ENCODE peak calls at places on chromosome 19, in seven cellular contexts. F is H1, H is HCT116, R is SK-N-SH, U is K562, A is HepG2, L is GM12878. I is an unnamed sample.

GRCh38 chr19:55836340-55836739 is at the start of gene NLRP4:
- DNase-seq in F (no peak), H (no peak), R (no peak), U (no peak), A (no peak), L (no peak), I (no peak)

GRCh38 chr19:46508206-46508605 is 12.5 kb upstream of the PNMA8B start:
- DNase-seq in F (no peak), H (no peak), R (no peak), U (no peak), A (no peak), L (no peak), I (no peak)

GRCh38 chr19:12224676-12225075 is 61.8 kb downstream of the ZNF136 start:
- DNase-seq in F (no peak), H (no peak), R (no peak), U (no peak), A (no peak), L (no peak), I (no peak)

GRCh38 chr19:45455707-45456499 is 11.9 kb upstream of the FOSB start:
- DNase-seq in F (peak; percentile 85), H (peak; percentile 95), R (peak; percentile 71), U (peak; percentile 84), A (peak; percentile 89), L (no peak), I (peak; percentile 64)

GRCh38 chr19:34018546-34018945 is 153.8 kb upstream of the LSM14A start:
- DNase-seq in F (no peak), H (no peak), R (no peak), U (no peak), A (no peak), L (no peak), I (no peak)

GRCh38 chr19:39645800-39646411 is 9.8 kb upstream of the LGALS16 start:
- DNase-seq in F (peak; percentile 63), H (no peak), R (no peak), U (peak; percentile 13), A (peak; percentile 17), L (no peak), I (no peak)

GRCh38 chr19:1026189-1027019 is at the start of gene CNN2:
- DNase-seq in F (peak; percentile 92), H (no peak), R (peak; percentile 87), U (peak; percentile 78), A (peak; percentile 64), L (no peak), I (peak; percentile 81)

GRCh38 chr19:40294560-40294959 is 9.4 kb upstream of the AKT2 start:
- DNase-seq in F (no peak), H (no peak), R (no peak), U (no peak), A (no peak), L (no peak), I (no peak)

GRCh38 chr19:15297416-15298224 is 34.7 kb downstream of the BRD4 start:
- DNase-seq in F (no peak), H (peak; percentile 59), R (no peak), U (no peak), A (peak; percentile 99), L (no peak), I (peak; percentile 58)

GRCh38 chr19:12015753-12016116 is 19.7 kb downstream of the ZNF433 start:
- DNase-seq in F (no peak), H (no peak), R (no peak), U (no peak), A (peak; percentile 88), L (no peak), I (no peak)

GRCh38 chr19:10762656-10763055 is 44.8 kb downstream of the DNM2 start:
- DNase-seq in F (no peak), H (no peak), R (no peak), U (no peak), A (no peak), L (no peak), I (no peak)

GRCh38 chr19:18756896-18757295 is 34.2 kb downstream of the COMP start:
- DNase-seq in F (no peak), H (no peak), R (peak; percentile 73), U (no peak), A (no peak), L (no peak), I (no peak)

GRCh38 chr19:45098521-45099464 is 5.8 kb downstream of the PPP1R37 start:
- DNase-seq in F (no peak), H (no peak), R (no peak), U (no peak), A (peak; percentile 40), L (no peak), I (no peak)

GRCh38 chr19:34366670-34367423 is 1.9 kb downstream of the GPI start:
- DNase-seq in F (no peak), H (no peak), R (no peak), U (peak; percentile 18), A (no peak), L (no peak), I (no peak)

GRCh38 chr19:38321646-38322323 is 2.1 kb downstream of the KCNK6 start:
- DNase-seq in F (no peak), H (no peak), R (no peak), U (no peak), A (no peak), L (no peak), I (no peak)

GRCh38 chr19:34220472-34221063 is 33.8 kb upstream of the GARRE1 start:
- DNase-seq in F (peak; percentile 73), H (peak; percentile 64), R (peak; percentile 67), U (peak; percentile 67), A (peak; percentile 67), L (no peak), I (peak; percentile 25)

GRCh38 chr19:47331931-47332547 is at the start of gene C5AR2:
- DNase-seq in F (no peak), H (no peak), R (no peak), U (no peak), A (no peak), L (no peak), I (peak; percentile 86)

GRCh38 chr19:16794456-16794855 is 34.7 kb upstream of the SIN3B start:
- DNase-seq in F (no peak), H (no peak), R (no peak), U (no peak), A (no peak), L (no peak), I (no peak)

GRCh38 chr19:535017-535835 is 3.7 kb downstream of the CDC34 start:
- DNase-seq in F (no peak), H (no peak), R (no peak), U (no peak), A (no peak), L (no peak), I (peak; percentile 39)

GRCh38 chr19:5109560-5109959 is 140.6 kb downstream of the KDM4B start:
- DNase-seq in F (no peak), H (no peak), R (no peak), U (no peak), A (no peak), L (no peak), I (no peak)

GRCh38 chr19:37990362-37990761 is 83.4 kb downstream of the SIPA1L3 start:
- DNase-seq in F (peak; percentile 61), H (no peak), R (no peak), U (no peak), A (no peak), L (no peak), I (no peak)

GRCh38 chr19:58001895-58002369 is 688 bp downstream of the ZNF606 start:
- DNase-seq in F (no peak), H (no peak), R (peak; percentile 33), U (no peak), A (peak; percentile 71), L (no peak), I (peak; percentile 12)
- TF ChIP-seq JUND in F (no peak), H (no peak), R (no peak), U (no peak), A (no peak), L (no peak), I (no peak)

GRCh38 chr19:8696993-8697392 is 1.6 kb downstream of the ACTL9 start:
- DNase-seq in F (no peak), H (no peak), R (no peak), U (no peak), A (no peak), L (no peak), I (no peak)

GRCh38 chr19:8699908-8700307 is 1.3 kb upstream of the ACTL9 start:
- DNase-seq in F (no peak), H (no peak), R (no peak), U (no peak), A (no peak), L (no peak), I (no peak)

GRCh38 chr19:8697671-8698432 is 743 bp downstream of the ACTL9 start:
- DNase-seq in F (peak; percentile 65), H (no peak), R (peak; percentile 61), U (peak; percentile 33), A (no peak), L (no peak), I (no peak)

GRCh38 chr19:8695911-8696310 is 2.7 kb downstream of the ACTL9 start:
- DNase-seq in F (no peak), H (no peak), R (no peak), U (no peak), A (no peak), L (no peak), I (no peak)

DNA sequence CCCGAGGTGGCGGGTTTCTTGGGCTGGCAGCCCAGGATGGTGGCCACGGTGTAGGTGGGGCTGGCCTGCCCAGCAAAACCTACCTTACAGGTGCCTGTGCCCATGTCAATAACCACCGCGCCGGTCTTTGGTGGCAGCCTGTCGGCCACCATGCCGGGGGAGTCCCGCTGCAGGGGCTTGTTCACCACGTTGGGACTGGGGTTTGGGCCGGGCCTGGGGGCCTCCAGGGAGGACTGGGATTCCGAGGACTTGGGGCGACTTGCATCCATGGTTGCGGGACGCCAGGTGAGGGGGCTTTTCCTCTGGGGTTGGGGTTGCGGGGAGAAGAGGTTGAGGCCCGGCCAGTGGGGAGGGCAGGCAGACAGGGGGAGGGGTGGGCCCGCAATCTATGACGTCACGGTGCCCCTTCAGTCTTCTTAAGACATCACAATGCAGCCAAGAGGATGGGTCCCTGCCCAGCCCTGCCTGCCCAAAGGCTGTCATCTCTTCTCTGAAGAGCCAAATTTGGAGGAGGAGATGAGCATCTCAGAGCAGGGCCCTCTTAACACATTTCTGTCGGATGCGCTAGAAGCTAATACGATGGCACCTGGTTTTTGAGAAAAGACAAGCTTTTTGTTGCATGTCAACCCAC is at the start of gene ACTL9:
- DNase-seq in F (no peak), H (no peak), R (no peak), U (no peak), A (no peak), L (no peak), I (no peak)
- TF ChIP-seq JUND in F (no peak), H (no peak), R (no peak), U (no peak), A (no peak), L (no peak), I (no peak)

DNA sequence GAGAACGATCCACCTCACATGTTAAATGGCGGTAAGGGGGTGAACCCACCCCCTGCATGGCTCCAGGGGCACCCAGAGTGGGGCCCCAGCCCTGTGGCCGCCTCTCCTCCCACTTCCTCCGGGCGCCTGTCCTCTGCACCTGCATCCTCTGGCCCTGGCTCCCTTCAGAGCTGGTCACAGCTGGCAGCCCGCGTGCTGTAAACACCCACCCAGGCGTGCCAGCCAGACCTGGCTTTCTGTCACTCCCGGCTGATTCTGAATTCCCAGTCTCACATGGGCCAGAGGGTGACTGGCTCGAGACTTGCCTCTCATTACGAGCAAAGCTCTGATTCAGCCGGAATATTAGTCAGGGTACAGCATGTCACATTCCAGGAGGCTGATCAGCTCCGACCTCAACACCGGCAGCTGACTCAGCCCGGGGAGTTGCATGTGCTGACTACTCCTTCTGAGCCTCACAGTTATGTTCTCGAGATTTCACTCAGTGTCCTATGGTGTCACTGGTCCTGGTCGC is 75.1 kb downstream of the GNG7 start:
- DNase-seq in F (no peak), H (peak; percentile 92), R (no peak), U (no peak), A (peak; percentile 68), L (no peak), I (no peak)
- TF ChIP-seq JUND in F (no peak), H (no peak), R (peak; percentile 91), U (no peak), A (no peak), L (no peak), I (no peak)

GRCh38 chr19:41753159-41753558 is 2.2 kb upstream of the CEACAM6 start:
- DNase-seq in F (peak; percentile 85), H (peak; percentile 34), R (peak; percentile 46), U (peak; percentile 69), A (peak; percentile 6), L (no peak), I (peak; percentile 14)
- TF ChIP-seq JUND in F (no peak), H (no peak), R (no peak), U (no peak), A (no peak), L (no peak), I (no peak)

I was measured in T47D.